ENCODE peak calls at places on chromosome 13, in four cellular contexts. Z, N, B and G are unnamed samples.
A peak's percentile ranks its signal among the peaks of the same experiment; 100 is the strongest.

GRCh38 chr13:80778302-80778701 is 437.4 kb upstream of the SPRY2 start:
- DNase-seq in Z (no peak), N (no peak), B (no peak), G (no peak)

GRCh38 chr13:42215578-42216421 is 56.2 kb upstream of the AKAP11 start:
- DNase-seq in B (peak; percentile 57), N (peak; percentile 3), Z (no peak), G (no peak)

GRCh38 chr13:26941345-26942174 is 181.0 kb upstream of the GPR12 start:
- DNase-seq in N (no peak), Z (no peak), B (no peak), G (no peak)

GRCh38 chr13:38902551-38902950 is 88.1 kb downstream of the STOML3 start:
- DNase-seq in Z (no peak), B (no peak), N (no peak), G (no peak)

GRCh38 chr13:94233401-94233800 is 246.1 kb downstream of the DCT start:
- DNase-seq in Z (no peak), B (no peak), N (no peak), G (peak; percentile 69)

GRCh38 chr13:113519556-113519955 is 29.0 kb upstream of the DCUN1D2 start:
- DNase-seq in B (no peak), Z (no peak), N (no peak), G (no peak)

GRCh38 chr13:36904219-36904618 is 15.8 kb downstream of the SMAD9 start:
- DNase-seq in Z (no peak), B (peak; percentile 20), N (no peak), G (no peak)

GRCh38 chr13:38265135-38265497 is 84.5 kb upstream of the UFM1 start:
- DNase-seq in Z (no peak), B (no peak), N (no peak), G (no peak)

GRCh38 chr13:113402471-113403254 is 38.7 kb upstream of the GRTP1 start:
- DNase-seq in N (no peak), Z (no peak), B (no peak), G (peak; percentile 52)